ENCODE peak calls at places on chromosome 4, in ten cellular contexts. D, H, P, C, T, O, E, K, Z and X are unnamed samples.

GRCh38 chr4:127251423-127251822 is 381.3 kb upstream of the INTU start:
- DNase-seq in D (no peak), H (no peak), P (peak; percentile 38), C (no peak), T (peak; percentile 5), O (no peak), E (no peak), K (no peak), Z (no peak), X (no peak)

GRCh38 chr4:156948738-156949137 is 22.9 kb downstream of the PDGFC start:
- DNase-seq in D (no peak), H (no peak), P (no peak), C (no peak), T (no peak), O (no peak), E (no peak), K (no peak), Z (no peak), X (no peak)

GRCh38 chr4:121728066-121728465 is 31.3 kb upstream of the ANXA5 start:
- DNase-seq in D (no peak), H (no peak), P (peak; percentile 90), C (no peak), T (peak; percentile 96), O (no peak), E (no peak), K (no peak), Z (no peak), X (no peak)

GRCh38 chr4:47669946-47670345 is 167.9 kb downstream of the CORIN start:
- DNase-seq in D (no peak), H (no peak), P (no peak), C (no peak), T (peak; percentile 18), O (no peak), E (no peak), K (no peak), Z (no peak), X (no peak)

GRCh38 chr4:48858130-48858529 is 27.2 kb downstream of the OCIAD1 start:
- DNase-seq in D (no peak), H (no peak), P (no peak), C (no peak), T (no peak), O (no peak), E (no peak), K (no peak), Z (no peak), X (no peak)

GRCh38 chr4:10983274-10983673 is 298.7 kb upstream of the CLNK start:
- DNase-seq in D (no peak), H (no peak), P (no peak), C (no peak), T (no peak), O (no peak), E (no peak), K (no peak), Z (no peak), X (no peak)

GRCh38 chr4:3466691-3467600 is 3.8 kb downstream of the DOK7 start:
- DNase-seq in D (no peak), H (no peak), P (no peak), C (no peak), T (no peak), O (no peak), E (no peak), K (no peak), Z (no peak), X (no peak)

GRCh38 chr4:151644625-151645024 is 116.2 kb downstream of the GATB start:
- DNase-seq in D (no peak), H (no peak), P (peak; percentile 21), C (peak; percentile 5), T (no peak), O (no peak), E (no peak), K (no peak), Z (no peak), X (no peak)